ENCODE peak calls at places on chromosomes 1 and 21, in four cellular contexts. B, V, D and K are unnamed samples.

GRCh38 chr1:92728687-92729086 is 56.2 kb downstream of the EVI5 start:
- DNase-seq in D (no peak), B (no peak), V (peak; percentile 79), K (peak; percentile 15)

GRCh38 chr1:197915797-197916686 is 1.1 kb upstream of the LHX9 start:
- DNase-seq in V (peak; percentile 61), B (peak; percentile 82), D (peak; percentile 17), K (no peak)

GRCh38 chr1:70504176-70504820 is 93.2 kb downstream of the CTH start:
- DNase-seq in D (no peak), B (peak; percentile 70), V (peak; percentile 10), K (peak; percentile 36)

GRCh38 chr1:207794861-207795260 is 43.0 kb downstream of the CD46 start:
- DNase-seq in V (no peak), B (no peak), D (no peak), K (no peak)

GRCh38 chr1:112237983-112238515 is 158.0 kb upstream of the CTTNBP2NL start:
- DNase-seq in D (no peak), V (peak; percentile 9), B (no peak), K (no peak)

GRCh38 chr21:44702973-44703730 is 6.2 kb downstream of the KRTAP10-12 start:
- DNase-seq in V (no peak), B (no peak), D (no peak), K (no peak)

GRCh38 chr1:217857061-217857460 is 225.9 kb downstream of the SPATA17 start:
- DNase-seq in V (no peak), D (no peak), B (no peak), K (peak; percentile 15)

GRCh38 chr21:17438642-17439041 is 74.2 kb upstream of the CXADR start:
- DNase-seq in B (no peak), D (no peak), V (no peak), K (no peak)

GRCh38 chr1:221457706-221458429 is 284.0 kb downstream of the DUSP10 start:
- DNase-seq in V (no peak), B (no peak), D (no peak), K (no peak)

GRCh38 chr1:207076181-207076949 is 12.3 kb upstream of the C4BPB start:
- DNase-seq in B (no peak), V (peak; percentile 37), D (no peak), K (no peak)

GRCh38 chr1:207223162-207223561 is 98.3 kb upstream of the CD55 start:
- DNase-seq in V (peak; percentile 42), B (no peak), D (no peak), K (no peak)

GRCh38 chr1:113934511-113935055 is 5.5 kb downstream of the HIPK1 start:
- DNase-seq in B (no peak), V (no peak), D (no peak), K (no peak)

GRCh38 chr1:183218981-183219621 is 33.0 kb downstream of the LAMC2 start:
- DNase-seq in B (peak; percentile 89), D (no peak), V (peak; percentile 69), K (no peak)

GRCh38 chr1:93552751-93553455 is 105.0 kb downstream of the FNBP1L start:
- DNase-seq in V (peak; percentile 71), D (no peak), B (peak; percentile 97), K (peak; percentile 75)

GRCh38 chr1:119878171-119878570 is 18.1 kb downstream of the ADAM30 start:
- DNase-seq in B (peak; percentile 26), V (no peak), D (no peak), K (no peak)

GRCh38 chr1:92310185-92310597 is 11.3 kb downstream of the RPAP2 start:
- DNase-seq in V (peak; percentile 43), B (peak; percentile 20), D (no peak), K (no peak)

GRCh38 chr1:45300669-45300997 is 26.1 kb upstream of the HPDL start:
- DNase-seq in D (no peak), V (no peak), B (no peak), K (no peak)

GRCh38 chr1:17610713-17611112 is 71.2 kb downstream of the ARHGEF10L start:
- DNase-seq in B (no peak), V (no peak), D (no peak), K (no peak)

GRCh38 chr1:162367073-162367472 is 9.6 kb downstream of the SPATA46 start:
- DNase-seq in V (no peak), B (no peak), D (no peak), K (no peak)

GRCh38 chr1:226657788-226658537 is 81.1 kb downstream of the ITPKB start:
- DNase-seq in D (no peak), V (peak; percentile 90), B (no peak), K (no peak)

GRCh38 chr1:84283381-84283780 is 18.1 kb upstream of the SAMD13 start:
- DNase-seq in D (no peak), V (no peak), B (no peak), K (no peak)

GRCh38 chr1:30707412-30708360 is 15.7 kb downstream of the MATN1 start:
- DNase-seq in D (no peak), B (peak; percentile 52), V (peak; percentile 72), K (no peak)

GRCh38 chr1:50959303-50959912 is 659 bp downstream of the FAF1 start:
- DNase-seq in V (peak; percentile 65), B (peak; percentile 28), D (no peak), K (no peak)

GRCh38 chr1:9413143-9413876 is 120.6 kb downstream of the SPSB1 start:
- DNase-seq in D (peak; percentile 55), V (peak; percentile 64), B (no peak), K (peak; percentile 69)

GRCh38 chr1:229248821-229249817 is 21.8 kb upstream of the RAB4A start:
- DNase-seq in V (no peak), B (no peak), D (no peak), K (no peak)

GRCh38 chr1:179042087-179042486 is 16.4 kb downstream of the FAM20B start:
- DNase-seq in D (no peak), V (no peak), B (no peak), K (no peak)

GRCh38 chr1:111234866-111235265 is 7.4 kb downstream of the CHI3L2 start:
- DNase-seq in B (no peak), D (no peak), V (peak; percentile 81), K (no peak)

GRCh38 chr1:17060129-17060868 is 6.5 kb upstream of the SDHB start:
- DNase-seq in B (no peak), D (no peak), V (no peak), K (peak; percentile 14)

GRCh38 chr1:11273595-11274234 is 717 bp downstream of the UBIAD1 start:
- DNase-seq in V (peak; percentile 7), D (no peak), B (no peak), K (no peak)

GRCh38 chr1:38097256-38097655 is 50.7 kb upstream of the POU3F1 start:
- DNase-seq in V (no peak), B (no peak), D (no peak), K (no peak)

GRCh38 chr1:101203812-101204540 is 32.8 kb upstream of the S1PR1 start:
- DNase-seq in D (no peak), B (no peak), V (peak; percentile 21), K (no peak)

GRCh38 chr1:101592861-101593260 is 356.0 kb downstream of the S1PR1 start:
- DNase-seq in D (no peak), B (no peak), V (no peak), K (no peak)

GRCh38 chr1:18651727-18652126 is 21.1 kb downstream of the PAX7 start:
- DNase-seq in V (no peak), B (no peak), D (no peak), K (no peak)

GRCh38 chr1:56948403-56949023 is 17.3 kb downstream of the C8B start:
- DNase-seq in B (no peak), V (no peak), D (no peak), K (no peak)

GRCh38 chr1:32362474-32363313 is at the start of the genes FAM229A and TSSK3:
- DNase-seq in B (no peak), V (no peak), D (no peak), K (no peak)
- H3K4me3 ChIP-seq in B (no peak within 1 kb of the TSS), V (peak within 1 kb of the TSS; percentile 36), D (peak within 1 kb of the TSS; percentile 28), K (peak within 1 kb of the TSS; percentile 48)

DNA sequence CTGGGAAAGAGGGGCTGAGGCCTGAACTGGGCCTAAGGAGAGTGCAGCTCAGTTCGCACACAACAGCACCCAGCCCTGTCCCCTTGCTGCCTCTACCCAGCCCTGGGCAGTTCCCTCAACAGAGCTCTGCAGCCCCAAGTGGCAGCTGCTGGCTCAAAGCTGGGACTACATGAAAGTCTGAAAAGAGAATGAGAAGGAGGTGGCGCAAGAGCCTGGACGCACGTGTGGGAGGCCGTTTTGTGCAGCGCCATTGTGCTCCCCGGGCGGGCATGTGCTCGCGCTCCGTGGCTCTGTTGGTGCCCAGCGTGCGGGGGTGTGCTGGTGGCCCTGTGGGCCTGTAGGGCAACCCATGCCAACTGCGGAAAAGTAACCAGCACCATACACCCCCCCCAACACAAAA is 10.3 kb downstream of the GPR37L1 start:
- DNase-seq in B (no peak), V (no peak), D (no peak), K (no peak)
- H3K4me3 ChIP-seq in B (no peak overlapping the region), V (no peak overlapping the region), D (no peak overlapping the region), K (no peak overlapping the region)

GRCh38 chr1:59243978-59244377 is 52.9 kb upstream of the FGGY start:
- DNase-seq in D (no peak), V (no peak), B (no peak), K (no peak)

GRCh38 chr1:59244891-59245290 is 52.0 kb upstream of the FGGY start:
- DNase-seq in D (no peak), B (no peak), V (no peak), K (no peak)

GRCh38 chr1:59249738-59250137 is 47.2 kb upstream of the FGGY start:
- DNase-seq in D (no peak), B (no peak), V (no peak), K (no peak)
- H3K4me3 ChIP-seq in D (no peak overlapping the region), B (no peak overlapping the region), V (no peak overlapping the region), K (no peak overlapping the region)

GRCh38 chr1:200474633-200475032 is 64.8 kb upstream of the ZNF281 start:
- DNase-seq in V (no peak), B (no peak), D (no peak), K (no peak)

GRCh38 chr1:200478945-200479558 is 69.2 kb upstream of the ZNF281 start:
- DNase-seq in D (no peak), V (no peak), B (no peak), K (no peak)

GRCh38 chr1:200471739-200472138 is 61.9 kb upstream of the ZNF281 start:
- DNase-seq in V (no peak), D (no peak), B (no peak), K (no peak)

GRCh38 chr1:200478239-200478623 is 68.4 kb upstream of the ZNF281 start:
- DNase-seq in V (no peak), B (no peak), D (no peak), K (no peak)

GRCh38 chr1:200473698-200474371 is 64.0 kb upstream of the ZNF281 start:
- DNase-seq in V (no peak), D (peak; percentile 37), B (no peak), K (no peak)
- H3K4me3 ChIP-seq in V (no peak overlapping the region), D (no peak overlapping the region), B (no peak overlapping the region), K (peak overlapping the region; percentile 1)

GRCh38 chr1:173821680-173822079 is 2.8 kb upstream of the DARS2 start:
- DNase-seq in D (no peak), V (no peak), B (no peak), K (no peak)
- H3K4me3 ChIP-seq in D (peak overlapping the region; percentile 4), V (no peak overlapping the region), B (no peak overlapping the region), K (no peak overlapping the region)

GRCh38 chr1:39205102-39205780 is 746 bp downstream of the MACF1 start:
- DNase-seq in D (peak; percentile 40), V (peak; percentile 89), B (no peak), K (peak; percentile 36)
- H3K4me3 ChIP-seq in D (peak overlapping the region; percentile 50), V (no peak overlapping the region), B (no peak overlapping the region), K (peak overlapping the region; percentile 53)